ENCODE peak calls at places on chromosomes 5 and 9, in nine cellular contexts. One of them, this sample, is unnamed.

GRCh38 chr9:72386186-72386585 is 21.2 kb upstream of the ZFAND5 start:
- DNase-seq in tibial nerve: no peak
- DNase-seq in bronchial epithelial cell: no peak
- DNase-seq in LoVo: no peak
- DNase-seq in AG10803: no peak
- DNase-seq in nucleus accumbens: no peak
- DNase-seq in EL: no peak
- DNase-seq in NCI-H510A: no peak
- DNase-seq in M059J: no peak
- DNase-seq in this sample: no peak

GRCh38 chr5:76331139-76331538 is 71.9 kb upstream of the IQGAP2 start:
- DNase-seq in tibial nerve: no peak
- DNase-seq in bronchial epithelial cell: no peak
- DNase-seq in LoVo: no peak
- DNase-seq in AG10803: no peak
- DNase-seq in nucleus accumbens: no peak
- DNase-seq in EL: no peak
- DNase-seq in NCI-H510A: no peak
- DNase-seq in M059J: no peak
- DNase-seq in this sample: no peak

GRCh38 chr5:56402273-56403223 is 169.4 kb upstream of the ANKRD55 start:
- DNase-seq in tibial nerve: no peak
- DNase-seq in bronchial epithelial cell: no peak
- DNase-seq in LoVo: no peak
- DNase-seq in AG10803: no peak
- DNase-seq in nucleus accumbens: no peak
- DNase-seq in EL: no peak
- DNase-seq in NCI-H510A: no peak
- DNase-seq in M059J: no peak
- DNase-seq in this sample: no peak

GRCh38 chr9:121604242-121604641 is 47.2 kb upstream of the DAB2IP start:
- DNase-seq in tibial nerve: no peak
- DNase-seq in bronchial epithelial cell: no peak
- DNase-seq in LoVo: no peak
- DNase-seq in AG10803: no peak
- DNase-seq in nucleus accumbens: no peak
- DNase-seq in EL: peak
- DNase-seq in NCI-H510A: peak
- DNase-seq in M059J: peak
- DNase-seq in this sample: no peak

GRCh38 chr9:96556701-96557461 is 62.8 kb downstream of the CDC14B start:
- DNase-seq in tibial nerve: peak
- DNase-seq in bronchial epithelial cell: no peak
- DNase-seq in LoVo: no peak
- DNase-seq in AG10803: peak
- DNase-seq in nucleus accumbens: peak
- DNase-seq in EL: no peak
- DNase-seq in NCI-H510A: no peak
- DNase-seq in M059J: no peak
- DNase-seq in this sample: no peak

GRCh38 chr9:118170032-118170955 is 466.1 kb downstream of the TLR4 start:
- DNase-seq in tibial nerve: peak
- DNase-seq in bronchial epithelial cell: peak
- DNase-seq in LoVo: peak
- DNase-seq in AG10803: peak
- DNase-seq in nucleus accumbens: no peak
- DNase-seq in EL: peak
- DNase-seq in NCI-H510A: peak
- DNase-seq in M059J: peak
- DNase-seq in this sample: peak

GRCh38 chr9:10855847-10856246 is 243.0 kb upstream of the PTPRD start:
- DNase-seq in tibial nerve: no peak
- DNase-seq in bronchial epithelial cell: peak
- DNase-seq in LoVo: no peak
- DNase-seq in AG10803: no peak
- DNase-seq in nucleus accumbens: no peak
- DNase-seq in EL: no peak
- DNase-seq in NCI-H510A: no peak
- DNase-seq in M059J: no peak
- DNase-seq in this sample: no peak

GRCh38 chr5:65876496-65876895 is 49.9 kb upstream of the ERBIN start:
- DNase-seq in tibial nerve: no peak
- DNase-seq in bronchial epithelial cell: no peak
- DNase-seq in LoVo: no peak
- DNase-seq in AG10803: peak
- DNase-seq in nucleus accumbens: no peak
- DNase-seq in EL: no peak
- DNase-seq in NCI-H510A: no peak
- DNase-seq in M059J: no peak
- DNase-seq in this sample: no peak

GRCh38 chr5:163789870-163790269 is 284.5 kb downstream of the MAT2B start:
- DNase-seq in tibial nerve: no peak
- DNase-seq in bronchial epithelial cell: peak
- DNase-seq in LoVo: no peak
- DNase-seq in AG10803: no peak
- DNase-seq in nucleus accumbens: no peak
- DNase-seq in EL: peak
- DNase-seq in NCI-H510A: no peak
- DNase-seq in M059J: peak
- DNase-seq in this sample: no peak

GRCh38 chr9:76528056-76528455 is 69.1 kb downstream of the GCNT1 start:
- DNase-seq in tibial nerve: no peak
- DNase-seq in bronchial epithelial cell: no peak
- DNase-seq in LoVo: no peak
- DNase-seq in AG10803: peak
- DNase-seq in nucleus accumbens: no peak
- DNase-seq in EL: no peak
- DNase-seq in NCI-H510A: no peak
- DNase-seq in M059J: no peak
- DNase-seq in this sample: no peak

GRCh38 chr5:55668356-55668755 is 43.8 kb downstream of the SLC38A9 start:
- DNase-seq in tibial nerve: no peak
- DNase-seq in bronchial epithelial cell: peak
- DNase-seq in LoVo: peak
- DNase-seq in AG10803: peak
- DNase-seq in nucleus accumbens: no peak
- DNase-seq in EL: peak
- DNase-seq in NCI-H510A: no peak
- DNase-seq in M059J: peak
- DNase-seq in this sample: no peak

GRCh38 chr5:127934791-127935256 is 148.7 kb upstream of the SLC12A2 start:
- DNase-seq in tibial nerve: no peak
- DNase-seq in bronchial epithelial cell: peak
- DNase-seq in LoVo: peak
- DNase-seq in AG10803: peak
- DNase-seq in nucleus accumbens: no peak
- DNase-seq in EL: peak
- DNase-seq in NCI-H510A: peak
- DNase-seq in M059J: peak
- DNase-seq in this sample: no peak

GRCh38 chr5:95219411-95219810 is 65.5 kb downstream of the MCTP1 start:
- DNase-seq in tibial nerve: no peak
- DNase-seq in bronchial epithelial cell: no peak
- DNase-seq in LoVo: no peak
- DNase-seq in AG10803: no peak
- DNase-seq in nucleus accumbens: no peak
- DNase-seq in EL: no peak
- DNase-seq in NCI-H510A: no peak
- DNase-seq in M059J: no peak
- DNase-seq in this sample: no peak

GRCh38 chr5:142221091-142221860 is 103.5 kb downstream of the SPRY4 start:
- DNase-seq in tibial nerve: no peak
- DNase-seq in bronchial epithelial cell: no peak
- DNase-seq in LoVo: no peak
- DNase-seq in AG10803: no peak
- DNase-seq in nucleus accumbens: no peak
- DNase-seq in EL: no peak
- DNase-seq in NCI-H510A: no peak
- DNase-seq in M059J: no peak
- DNase-seq in this sample: no peak

GRCh38 chr5:166382031-166382430 is 1909.4 kb upstream of the WWC1 start:
- DNase-seq in tibial nerve: no peak
- DNase-seq in bronchial epithelial cell: no peak
- DNase-seq in LoVo: no peak
- DNase-seq in AG10803: no peak
- DNase-seq in nucleus accumbens: no peak
- DNase-seq in EL: no peak
- DNase-seq in NCI-H510A: no peak
- DNase-seq in M059J: no peak
- DNase-seq in this sample: no peak

GRCh38 chr9:111994831-111995458 is 98.3 kb downstream of the UGCG start:
- DNase-seq in tibial nerve: no peak
- DNase-seq in bronchial epithelial cell: no peak
- DNase-seq in LoVo: no peak
- DNase-seq in AG10803: no peak
- DNase-seq in nucleus accumbens: no peak
- DNase-seq in EL: no peak
- DNase-seq in NCI-H510A: no peak
- DNase-seq in M059J: peak
- DNase-seq in this sample: no peak

GRCh38 chr5:132802044-132802684 is 10.9 kb upstream of the SOWAHA start:
- DNase-seq in tibial nerve: no peak
- DNase-seq in bronchial epithelial cell: no peak
- DNase-seq in LoVo: no peak
- DNase-seq in AG10803: no peak
- DNase-seq in nucleus accumbens: no peak
- DNase-seq in EL: no peak
- DNase-seq in NCI-H510A: no peak
- DNase-seq in M059J: no peak
- DNase-seq in this sample: no peak

GRCh38 chr9:105047652-105048031 is 119.7 kb upstream of the ABCA1 start:
- DNase-seq in tibial nerve: no peak
- DNase-seq in bronchial epithelial cell: peak
- DNase-seq in LoVo: no peak
- DNase-seq in AG10803: no peak
- DNase-seq in nucleus accumbens: no peak
- DNase-seq in EL: no peak
- DNase-seq in NCI-H510A: no peak
- DNase-seq in M059J: peak
- DNase-seq in this sample: no peak

GRCh38 chr9:4796988-4797956 is 4.5 kb downstream of the RCL1 start:
- DNase-seq in tibial nerve: peak
- DNase-seq in bronchial epithelial cell: peak
- DNase-seq in LoVo: peak
- DNase-seq in AG10803: peak
- DNase-seq in nucleus accumbens: no peak
- DNase-seq in EL: peak
- DNase-seq in NCI-H510A: no peak
- DNase-seq in M059J: peak
- DNase-seq in this sample: no peak

GRCh38 chr9:83966209-83966582 is 13.8 kb downstream of the HNRNPK start:
- DNase-seq in tibial nerve: no peak
- DNase-seq in bronchial epithelial cell: no peak
- DNase-seq in LoVo: no peak
- DNase-seq in AG10803: no peak
- DNase-seq in nucleus accumbens: no peak
- DNase-seq in EL: no peak
- DNase-seq in NCI-H510A: no peak
- DNase-seq in M059J: no peak
- DNase-seq in this sample: no peak

GRCh38 chr5:175656966-175657365 is 905 bp upstream of the HRH2 start:
- DNase-seq in tibial nerve: no peak
- DNase-seq in bronchial epithelial cell: no peak
- DNase-seq in LoVo: no peak
- DNase-seq in AG10803: no peak
- DNase-seq in nucleus accumbens: no peak
- DNase-seq in EL: no peak
- DNase-seq in NCI-H510A: no peak
- DNase-seq in M059J: no peak
- DNase-seq in this sample: no peak

GRCh38 chr9:15764131-15764530 is 211.3 kb downstream of the CCDC171 start:
- DNase-seq in tibial nerve: no peak
- DNase-seq in bronchial epithelial cell: no peak
- DNase-seq in LoVo: no peak
- DNase-seq in AG10803: no peak
- DNase-seq in nucleus accumbens: no peak
- DNase-seq in EL: no peak
- DNase-seq in NCI-H510A: no peak
- DNase-seq in M059J: no peak
- DNase-seq in this sample: no peak

GRCh38 chr9:103707181-103707580 is 386.9 kb upstream of the SMC2 start:
- DNase-seq in tibial nerve: no peak
- DNase-seq in bronchial epithelial cell: no peak
- DNase-seq in LoVo: no peak
- DNase-seq in AG10803: no peak
- DNase-seq in nucleus accumbens: no peak
- DNase-seq in EL: peak
- DNase-seq in NCI-H510A: no peak
- DNase-seq in M059J: peak
- DNase-seq in this sample: no peak

GRCh38 chr9:116360974-116361373 is 207.4 kb downstream of the PAPPA start:
- DNase-seq in tibial nerve: no peak
- DNase-seq in bronchial epithelial cell: no peak
- DNase-seq in LoVo: no peak
- DNase-seq in AG10803: no peak
- DNase-seq in nucleus accumbens: no peak
- DNase-seq in EL: no peak
- DNase-seq in NCI-H510A: no peak
- DNase-seq in M059J: no peak
- DNase-seq in this sample: no peak

GRCh38 chr9:97109194-97109811 is 70.4 kb upstream of the CTSV start:
- DNase-seq in tibial nerve: peak
- DNase-seq in bronchial epithelial cell: peak
- DNase-seq in LoVo: peak
- DNase-seq in AG10803: peak
- DNase-seq in nucleus accumbens: no peak
- DNase-seq in EL: peak
- DNase-seq in NCI-H510A: no peak
- DNase-seq in M059J: peak
- DNase-seq in this sample: no peak

GRCh38 chr9:87830446-87830845 is 52.2 kb upstream of the SPATA31E1 start:
- DNase-seq in tibial nerve: no peak
- DNase-seq in bronchial epithelial cell: no peak
- DNase-seq in LoVo: no peak
- DNase-seq in AG10803: no peak
- DNase-seq in nucleus accumbens: no peak
- DNase-seq in EL: no peak
- DNase-seq in NCI-H510A: no peak
- DNase-seq in M059J: peak
- DNase-seq in this sample: no peak

GRCh38 chr9:96490534-96491078 is 40.6 kb downstream of the HABP4 start:
- DNase-seq in tibial nerve: no peak
- DNase-seq in bronchial epithelial cell: no peak
- DNase-seq in LoVo: no peak
- DNase-seq in AG10803: no peak
- DNase-seq in nucleus accumbens: no peak
- DNase-seq in EL: no peak
- DNase-seq in NCI-H510A: no peak
- DNase-seq in M059J: no peak
- DNase-seq in this sample: no peak

GRCh38 chr5:9398227-9398626 is 147.6 kb downstream of the SEMA5A start:
- DNase-seq in tibial nerve: no peak
- DNase-seq in bronchial epithelial cell: no peak
- DNase-seq in LoVo: no peak
- DNase-seq in AG10803: no peak
- DNase-seq in nucleus accumbens: no peak
- DNase-seq in EL: no peak
- DNase-seq in NCI-H510A: no peak
- DNase-seq in M059J: no peak
- DNase-seq in this sample: no peak

GRCh38 chr9:89372230-89372816 is 54.0 kb downstream of the SECISBP2 start:
- DNase-seq in tibial nerve: no peak
- DNase-seq in bronchial epithelial cell: no peak
- DNase-seq in LoVo: no peak
- DNase-seq in AG10803: no peak
- DNase-seq in nucleus accumbens: no peak
- DNase-seq in EL: peak
- DNase-seq in NCI-H510A: no peak
- DNase-seq in M059J: peak
- DNase-seq in this sample: no peak

GRCh38 chr9:110659891-110660541 is 8.6 kb upstream of the MUSK start:
- DNase-seq in tibial nerve: no peak
- DNase-seq in bronchial epithelial cell: peak
- DNase-seq in LoVo: peak
- DNase-seq in AG10803: peak
- DNase-seq in nucleus accumbens: no peak
- DNase-seq in EL: peak
- DNase-seq in NCI-H510A: no peak
- DNase-seq in M059J: peak
- DNase-seq in this sample: no peak

GRCh38 chr5:106493910-106494309 is 1176.8 kb downstream of the EFNA5 start:
- DNase-seq in tibial nerve: no peak
- DNase-seq in bronchial epithelial cell: no peak
- DNase-seq in LoVo: no peak
- DNase-seq in AG10803: no peak
- DNase-seq in nucleus accumbens: no peak
- DNase-seq in EL: no peak
- DNase-seq in NCI-H510A: no peak
- DNase-seq in M059J: no peak
- DNase-seq in this sample: no peak

This sample was measured in progenitor cell of endocrine pancreas.